ENCODE peak calls at places on chromosomes 4 and X, in ten cellular contexts. One of them, this sample, is unnamed.
A peak's percentile ranks its signal among the peaks of the same experiment; 100 is the strongest.

GRCh38 chr4:75831856-75832405 is 70.3 kb downstream of the PPEF2 start:
- DNase-seq in GM23248: no peak
- DNase-seq in IMR-90: no peak
- DNase-seq in upper lobe of left lung: no peak
- DNase-seq in PC-3: no peak
- DNase-seq in GM23338: peak; percentile 69
- DNase-seq in right lobe of liver: no peak
- DNase-seq in lower lobe of right lung: no peak
- DNase-seq in stomach: no peak
- DNase-seq in fibroblast of lung: no peak
- DNase-seq in this sample: no peak

GRCh38 chrX:16826207-16826606 is 39.9 kb downstream of the TXLNG start:
- DNase-seq in IMR-90: peak; percentile 74
- DNase-seq in lower lobe of right lung: no peak
- DNase-seq in upper lobe of left lung: no peak
- DNase-seq in PC-3: peak; percentile 54
- DNase-seq in fibroblast of lung: peak; percentile 60
- DNase-seq in stomach: no peak
- DNase-seq in GM23338: no peak
- DNase-seq in GM23248: peak; percentile 57
- DNase-seq in right lobe of liver: no peak
- DNase-seq in this sample: no peak

GRCh38 chr4:26451597-26451996 is 38.7 kb downstream of the CCKAR start:
- DNase-seq in fibroblast of lung: peak; percentile 11
- DNase-seq in IMR-90: no peak
- DNase-seq in GM23248: no peak
- DNase-seq in stomach: no peak
- DNase-seq in right lobe of liver: no peak
- DNase-seq in GM23338: no peak
- DNase-seq in lower lobe of right lung: no peak
- DNase-seq in PC-3: no peak
- DNase-seq in upper lobe of left lung: no peak
- DNase-seq in this sample: no peak

GRCh38 chrX:103309860-103310591 is 764 bp downstream of the BEX2 start:
- DNase-seq in upper lobe of left lung: no peak
- DNase-seq in stomach: no peak
- DNase-seq in fibroblast of lung: no peak
- DNase-seq in lower lobe of right lung: no peak
- DNase-seq in GM23338: peak; percentile 33
- DNase-seq in GM23248: no peak
- DNase-seq in PC-3: no peak
- DNase-seq in IMR-90: no peak
- DNase-seq in right lobe of liver: no peak
- DNase-seq in this sample: peak; percentile 20

GRCh38 chrX:6149231-6149870 is 79.3 kb downstream of the NLGN4X start:
- DNase-seq in right lobe of liver: no peak
- DNase-seq in upper lobe of left lung: no peak
- DNase-seq in GM23338: no peak
- DNase-seq in IMR-90: no peak
- DNase-seq in lower lobe of right lung: no peak
- DNase-seq in fibroblast of lung: peak; percentile 40
- DNase-seq in PC-3: no peak
- DNase-seq in stomach: no peak
- DNase-seq in GM23248: no peak
- DNase-seq in this sample: no peak

GRCh38 chr4:8863759-8864682 is 7.6 kb downstream of the HMX1 start:
- DNase-seq in lower lobe of right lung: no peak
- DNase-seq in fibroblast of lung: no peak
- DNase-seq in GM23248: no peak
- DNase-seq in PC-3: no peak
- DNase-seq in stomach: no peak
- DNase-seq in IMR-90: no peak
- DNase-seq in upper lobe of left lung: no peak
- DNase-seq in GM23338: peak; percentile 27
- DNase-seq in right lobe of liver: no peak
- DNase-seq in this sample: no peak

GRCh38 chr4:119040711-119041185 is 94.9 kb upstream of the MYOZ2 start:
- DNase-seq in fibroblast of lung: peak; percentile 94
- DNase-seq in GM23248: peak; percentile 91
- DNase-seq in upper lobe of left lung: no peak
- DNase-seq in GM23338: peak; percentile 62
- DNase-seq in stomach: no peak
- DNase-seq in lower lobe of right lung: no peak
- DNase-seq in IMR-90: peak; percentile 93
- DNase-seq in PC-3: peak; percentile 21
- DNase-seq in right lobe of liver: no peak
- DNase-seq in this sample: no peak

GRCh38 chrX:120697053-120697452 is 67.2 kb upstream of the C1GALT1C1 start:
- DNase-seq in upper lobe of left lung: no peak
- DNase-seq in PC-3: no peak
- DNase-seq in GM23338: no peak
- DNase-seq in stomach: no peak
- DNase-seq in fibroblast of lung: no peak
- DNase-seq in lower lobe of right lung: no peak
- DNase-seq in IMR-90: no peak
- DNase-seq in GM23248: no peak
- DNase-seq in right lobe of liver: no peak
- DNase-seq in this sample: no peak

GRCh38 chrX:131633285-131633917 is 89.5 kb downstream of the OR13H1 start:
- DNase-seq in stomach: peak; percentile 58
- DNase-seq in upper lobe of left lung: no peak
- DNase-seq in GM23338: peak; percentile 83
- DNase-seq in PC-3: peak; percentile 68
- DNase-seq in IMR-90: peak; percentile 41
- DNase-seq in GM23248: peak; percentile 64
- DNase-seq in lower lobe of right lung: no peak
- DNase-seq in fibroblast of lung: peak; percentile 27
- DNase-seq in right lobe of liver: peak; percentile 55
- DNase-seq in this sample: peak; percentile 0

GRCh38 chr4:7769936-7770674 is 169.6 kb downstream of the AFAP1 start:
- DNase-seq in PC-3: peak; percentile 15
- DNase-seq in GM23338: peak; percentile 61
- DNase-seq in IMR-90: peak; percentile 25
- DNase-seq in GM23248: peak; percentile 43
- DNase-seq in right lobe of liver: no peak
- DNase-seq in fibroblast of lung: no peak
- DNase-seq in stomach: no peak
- DNase-seq in lower lobe of right lung: no peak
- DNase-seq in upper lobe of left lung: peak; percentile 58
- DNase-seq in this sample: no peak

GRCh38 chr4:87540176-87541058 is 11.2 kb upstream of the SPARCL1 start:
- DNase-seq in upper lobe of left lung: no peak
- DNase-seq in IMR-90: peak; percentile 56
- DNase-seq in PC-3: no peak
- DNase-seq in GM23248: peak; percentile 46
- DNase-seq in right lobe of liver: no peak
- DNase-seq in GM23338: no peak
- DNase-seq in lower lobe of right lung: no peak
- DNase-seq in stomach: no peak
- DNase-seq in fibroblast of lung: peak; percentile 44
- DNase-seq in this sample: no peak
- H3K27ac ChIP-seq in upper lobe of left lung: peak overlapping the region; percentile 5
- H3K27ac ChIP-seq in IMR-90: no peak overlapping the region
- H3K27ac ChIP-seq in PC-3: no peak overlapping the region
- H3K27ac ChIP-seq in GM23248: no peak overlapping the region
- H3K27ac ChIP-seq in right lobe of liver: no peak overlapping the region
- H3K27ac ChIP-seq in GM23338: no peak overlapping the region
- H3K27ac ChIP-seq in lower lobe of right lung: peak overlapping the region; percentile 41
- H3K27ac ChIP-seq in stomach: peak overlapping the region; percentile 86
- H3K27ac ChIP-seq in fibroblast of lung: no peak overlapping the region
- H3K27ac ChIP-seq in this sample: peak overlapping the region; percentile 53

GRCh38 chr4:14167876-14168510 is 540.5 kb upstream of the BOD1L1 start:
- DNase-seq in stomach: no peak
- DNase-seq in upper lobe of left lung: no peak
- DNase-seq in fibroblast of lung: peak; percentile 23
- DNase-seq in lower lobe of right lung: no peak
- DNase-seq in IMR-90: peak; percentile 45
- DNase-seq in right lobe of liver: no peak
- DNase-seq in GM23248: peak; percentile 47
- DNase-seq in GM23338: no peak
- DNase-seq in PC-3: peak; percentile 83
- DNase-seq in this sample: no peak

GRCh38 chr4:14169460-14169859 is 541.9 kb upstream of the BOD1L1 start:
- DNase-seq in IMR-90: peak; percentile 65
- DNase-seq in fibroblast of lung: peak; percentile 62
- DNase-seq in PC-3: peak; percentile 45
- DNase-seq in lower lobe of right lung: no peak
- DNase-seq in GM23338: no peak
- DNase-seq in GM23248: peak; percentile 52
- DNase-seq in stomach: no peak
- DNase-seq in right lobe of liver: no peak
- DNase-seq in upper lobe of left lung: no peak
- DNase-seq in this sample: no peak

GRCh38 chr4:14168919-14169318 is 541.4 kb upstream of the BOD1L1 start:
- DNase-seq in IMR-90: peak; percentile 91
- DNase-seq in right lobe of liver: peak; percentile 79
- DNase-seq in GM23248: peak; percentile 94
- DNase-seq in stomach: peak; percentile 76
- DNase-seq in lower lobe of right lung: no peak
- DNase-seq in PC-3: peak; percentile 97
- DNase-seq in GM23338: no peak
- DNase-seq in upper lobe of left lung: no peak
- DNase-seq in fibroblast of lung: peak; percentile 85
- DNase-seq in this sample: no peak

DNA sequence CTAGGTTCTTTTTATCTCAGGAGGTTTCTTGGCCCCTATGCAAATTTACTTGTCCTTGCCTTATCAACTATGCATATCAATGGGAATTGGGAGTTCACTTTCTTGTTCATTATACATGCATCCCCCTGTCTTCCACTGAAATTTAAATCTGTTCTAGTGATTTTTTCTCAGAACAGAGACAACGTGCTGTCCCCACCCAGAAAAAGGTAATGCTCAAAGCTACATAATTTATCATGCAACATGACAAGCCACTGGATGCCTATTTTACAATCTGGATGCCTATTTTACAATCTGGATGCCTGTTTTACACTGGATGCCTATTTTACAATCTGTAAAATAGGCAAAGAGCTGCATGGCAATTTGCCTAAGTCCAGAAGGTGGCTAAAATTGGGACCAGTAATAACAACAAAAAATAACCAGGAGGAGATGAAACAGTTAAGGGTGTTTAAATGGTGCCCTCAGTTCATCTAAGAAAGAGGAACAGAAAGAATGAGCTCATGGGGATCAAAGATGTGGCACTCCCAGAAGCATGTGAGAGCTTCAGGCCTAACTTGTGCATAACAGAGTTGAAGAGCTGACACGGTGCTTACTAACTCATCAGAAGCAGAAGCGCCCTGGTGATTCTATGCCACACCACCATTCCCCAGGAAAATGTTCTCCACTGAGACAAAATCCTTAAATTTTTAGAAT is 537.9 kb upstream of the BOD1L1 start:
- DNase-seq in upper lobe of left lung: no peak
- DNase-seq in IMR-90: no peak
- DNase-seq in stomach: no peak
- DNase-seq in GM23338: no peak
- DNase-seq in right lobe of liver: no peak
- DNase-seq in PC-3: no peak
- DNase-seq in GM23248: no peak
- DNase-seq in fibroblast of lung: no peak
- DNase-seq in lower lobe of right lung: no peak
- DNase-seq in this sample: no peak
- H3K27ac ChIP-seq in upper lobe of left lung: no peak overlapping the region
- H3K27ac ChIP-seq in IMR-90: no peak overlapping the region
- H3K27ac ChIP-seq in stomach: no peak overlapping the region
- H3K27ac ChIP-seq in GM23338: no peak overlapping the region
- H3K27ac ChIP-seq in right lobe of liver: no peak overlapping the region
- H3K27ac ChIP-seq in PC-3: no peak overlapping the region
- H3K27ac ChIP-seq in GM23248: no peak overlapping the region
- H3K27ac ChIP-seq in fibroblast of lung: no peak overlapping the region
- H3K27ac ChIP-seq in lower lobe of right lung: no peak overlapping the region
- H3K27ac ChIP-seq in this sample: no peak overlapping the region

DNA sequence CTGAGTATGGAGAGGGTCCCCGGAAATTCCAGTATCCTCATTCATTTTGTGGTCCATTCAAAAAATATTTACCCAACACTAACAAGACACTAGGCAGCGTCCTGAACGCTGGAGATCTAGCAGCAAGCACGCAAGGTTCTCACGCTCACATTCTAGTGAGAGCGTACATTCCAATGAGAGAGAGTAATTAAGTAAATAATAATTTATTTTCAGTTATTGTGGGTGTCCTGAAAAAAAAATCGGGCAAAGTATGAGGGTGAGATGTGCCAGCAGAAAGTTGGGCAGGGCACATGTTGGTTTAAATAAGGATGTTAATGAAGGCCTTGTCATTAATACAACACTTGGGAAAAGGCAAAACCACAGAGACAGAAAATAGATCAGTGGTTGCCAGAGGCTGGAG is 4.0 kb upstream of the TMEM156 start:
- DNase-seq in GM23248: no peak
- DNase-seq in IMR-90: peak; percentile 63
- DNase-seq in upper lobe of left lung: no peak
- DNase-seq in right lobe of liver: no peak
- DNase-seq in PC-3: peak; percentile 95
- DNase-seq in stomach: no peak
- DNase-seq in GM23338: no peak
- DNase-seq in lower lobe of right lung: no peak
- DNase-seq in fibroblast of lung: peak; percentile 88
- DNase-seq in this sample: no peak
- H3K27ac ChIP-seq in GM23248: no peak overlapping the region
- H3K27ac ChIP-seq in IMR-90: peak overlapping the region; percentile 57
- H3K27ac ChIP-seq in upper lobe of left lung: no peak overlapping the region
- H3K27ac ChIP-seq in right lobe of liver: no peak overlapping the region
- H3K27ac ChIP-seq in PC-3: peak overlapping the region; percentile 100
- H3K27ac ChIP-seq in stomach: no peak overlapping the region
- H3K27ac ChIP-seq in GM23338: no peak overlapping the region
- H3K27ac ChIP-seq in lower lobe of right lung: no peak overlapping the region
- H3K27ac ChIP-seq in fibroblast of lung: no peak overlapping the region
- H3K27ac ChIP-seq in this sample: no peak overlapping the region

GRCh38 chrX:9983463-9983862 is 16.3 kb downstream of the CLDN34 start:
- DNase-seq in upper lobe of left lung: no peak
- DNase-seq in PC-3: no peak
- DNase-seq in lower lobe of right lung: no peak
- DNase-seq in IMR-90: no peak
- DNase-seq in GM23338: no peak
- DNase-seq in GM23248: no peak
- DNase-seq in fibroblast of lung: no peak
- DNase-seq in stomach: no peak
- DNase-seq in right lobe of liver: no peak
- DNase-seq in this sample: no peak

GRCh38 chrX:9977642-9978041 is 10.5 kb downstream of the CLDN34 start:
- DNase-seq in IMR-90: no peak
- DNase-seq in stomach: no peak
- DNase-seq in PC-3: no peak
- DNase-seq in upper lobe of left lung: no peak
- DNase-seq in lower lobe of right lung: no peak
- DNase-seq in GM23248: no peak
- DNase-seq in GM23338: no peak
- DNase-seq in right lobe of liver: no peak
- DNase-seq in fibroblast of lung: no peak
- DNase-seq in this sample: no peak

DNA sequence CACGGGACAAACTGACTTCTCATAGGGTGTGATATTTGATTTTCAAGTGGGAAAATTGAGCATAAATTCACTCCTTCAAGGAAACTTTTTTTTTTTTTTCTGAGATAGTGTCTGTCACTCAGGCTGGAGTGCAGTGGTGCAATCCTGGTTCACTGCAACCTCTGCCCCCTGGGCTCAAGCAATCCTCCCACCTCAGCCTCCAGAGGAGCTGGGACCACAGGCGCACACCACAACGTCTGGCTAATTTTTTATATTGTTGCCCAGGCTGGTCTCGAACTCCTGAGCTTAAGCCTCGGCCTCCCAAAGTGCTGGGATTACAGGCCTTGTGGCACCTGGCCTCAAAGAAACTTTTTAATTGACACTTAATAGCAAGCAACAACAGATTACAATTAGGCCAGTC is 13.8 kb downstream of the CLDN34 start:
- DNase-seq in stomach: no peak
- DNase-seq in GM23248: no peak
- DNase-seq in PC-3: no peak
- DNase-seq in upper lobe of left lung: no peak
- DNase-seq in fibroblast of lung: no peak
- DNase-seq in right lobe of liver: no peak
- DNase-seq in GM23338: no peak
- DNase-seq in IMR-90: no peak
- DNase-seq in lower lobe of right lung: no peak
- DNase-seq in this sample: no peak
- H3K27ac ChIP-seq in stomach: no peak overlapping the region
- H3K27ac ChIP-seq in GM23248: no peak overlapping the region
- H3K27ac ChIP-seq in PC-3: no peak overlapping the region
- H3K27ac ChIP-seq in upper lobe of left lung: peak overlapping the region; percentile 62
- H3K27ac ChIP-seq in fibroblast of lung: no peak overlapping the region
- H3K27ac ChIP-seq in right lobe of liver: no peak overlapping the region
- H3K27ac ChIP-seq in GM23338: no peak overlapping the region
- H3K27ac ChIP-seq in IMR-90: no peak overlapping the region
- H3K27ac ChIP-seq in lower lobe of right lung: peak overlapping the region; percentile 49
- H3K27ac ChIP-seq in this sample: no peak overlapping the region

This sample was measured in caudate nucleus.